ENCODE peak calls at places on chromosomes 3 and 15, in four cellular contexts. One of them, this sample, is unnamed.
A peak's percentile ranks its signal among the peaks of the same experiment; 100 is the strongest.

GRCh38 chr15:20294651-20295237 is 246.9 kb downstream of the GOLGA6L6 start:
- DNase-seq in A549: no peak
- DNase-seq in stimulated activated CD4-positive, alpha-beta T cell treated with anti-CD3 and anti-CD28 coated beads, Interleukin-1b, Interleukin-23, amount 100 ng/mL, for 1 hour: no peak
- DNase-seq in stimulated activated CD8-positive, alpha-beta memory T cell treated with anti-CD3 and anti-CD28 coated beads, Interleukin-12 subunit alpha, Interleukin-12 subunit beta, amount 100 ng/mL, for 1 hour: no peak
- DNase-seq in this sample: no peak

GRCh38 chr15:93029613-93030429 is 59.2 kb downstream of the RGMA start:
- DNase-seq in A549: no peak
- DNase-seq in stimulated activated CD8-positive, alpha-beta memory T cell treated with anti-CD3 and anti-CD28 coated beads, Interleukin-12 subunit alpha, Interleukin-12 subunit beta, amount 100 ng/mL, for 1 hour: no peak
- DNase-seq in stimulated activated CD4-positive, alpha-beta T cell treated with anti-CD3 and anti-CD28 coated beads, Interleukin-1b, Interleukin-23, amount 100 ng/mL, for 1 hour: no peak
- DNase-seq in this sample: no peak

GRCh38 chr15:75043509-75044257 is 20.3 kb downstream of the PPCDC start:
- DNase-seq in A549: peak; percentile 48
- DNase-seq in stimulated activated CD4-positive, alpha-beta T cell treated with anti-CD3 and anti-CD28 coated beads, Interleukin-1b, Interleukin-23, amount 100 ng/mL, for 1 hour: no peak
- DNase-seq in stimulated activated CD8-positive, alpha-beta memory T cell treated with anti-CD3 and anti-CD28 coated beads, Interleukin-12 subunit alpha, Interleukin-12 subunit beta, amount 100 ng/mL, for 1 hour: no peak
- DNase-seq in this sample: no peak

GRCh38 chr3:191263365-191263764 is 64.3 kb downstream of the OSTN start:
- DNase-seq in stimulated activated CD4-positive, alpha-beta T cell treated with anti-CD3 and anti-CD28 coated beads, Interleukin-1b, Interleukin-23, amount 100 ng/mL, for 1 hour: no peak
- DNase-seq in stimulated activated CD8-positive, alpha-beta memory T cell treated with anti-CD3 and anti-CD28 coated beads, Interleukin-12 subunit alpha, Interleukin-12 subunit beta, amount 100 ng/mL, for 1 hour: no peak
- DNase-seq in A549: no peak
- DNase-seq in this sample: no peak

GRCh38 chr3:116155830-116156229 is 289.5 kb downstream of the LSAMP start:
- DNase-seq in stimulated activated CD8-positive, alpha-beta memory T cell treated with anti-CD3 and anti-CD28 coated beads, Interleukin-12 subunit alpha, Interleukin-12 subunit beta, amount 100 ng/mL, for 1 hour: no peak
- DNase-seq in stimulated activated CD4-positive, alpha-beta T cell treated with anti-CD3 and anti-CD28 coated beads, Interleukin-1b, Interleukin-23, amount 100 ng/mL, for 1 hour: no peak
- DNase-seq in A549: no peak
- DNase-seq in this sample: no peak

GRCh38 chr3:32257641-32258438 is 19.4 kb downstream of the CMTM8 start:
- DNase-seq in stimulated activated CD8-positive, alpha-beta memory T cell treated with anti-CD3 and anti-CD28 coated beads, Interleukin-12 subunit alpha, Interleukin-12 subunit beta, amount 100 ng/mL, for 1 hour: no peak
- DNase-seq in A549: peak; percentile 44
- DNase-seq in stimulated activated CD4-positive, alpha-beta T cell treated with anti-CD3 and anti-CD28 coated beads, Interleukin-1b, Interleukin-23, amount 100 ng/mL, for 1 hour: no peak
- DNase-seq in this sample: no peak

GRCh38 chr3:24521306-24522154 is 26.9 kb upstream of the THRB start:
- DNase-seq in stimulated activated CD8-positive, alpha-beta memory T cell treated with anti-CD3 and anti-CD28 coated beads, Interleukin-12 subunit alpha, Interleukin-12 subunit beta, amount 100 ng/mL, for 1 hour: no peak
- DNase-seq in stimulated activated CD4-positive, alpha-beta T cell treated with anti-CD3 and anti-CD28 coated beads, Interleukin-1b, Interleukin-23, amount 100 ng/mL, for 1 hour: no peak
- DNase-seq in A549: peak; percentile 28
- DNase-seq in this sample: peak; percentile 81

GRCh38 chr3:80556728-80557127 is 788.9 kb upstream of the ROBO1 start:
- DNase-seq in stimulated activated CD8-positive, alpha-beta memory T cell treated with anti-CD3 and anti-CD28 coated beads, Interleukin-12 subunit alpha, Interleukin-12 subunit beta, amount 100 ng/mL, for 1 hour: no peak
- DNase-seq in stimulated activated CD4-positive, alpha-beta T cell treated with anti-CD3 and anti-CD28 coated beads, Interleukin-1b, Interleukin-23, amount 100 ng/mL, for 1 hour: no peak
- DNase-seq in A549: no peak
- DNase-seq in this sample: no peak

GRCh38 chr3:130662407-130663028 is 84.1 kb downstream of the PIK3R4 start:
- DNase-seq in stimulated activated CD8-positive, alpha-beta memory T cell treated with anti-CD3 and anti-CD28 coated beads, Interleukin-12 subunit alpha, Interleukin-12 subunit beta, amount 100 ng/mL, for 1 hour: no peak
- DNase-seq in A549: no peak
- DNase-seq in stimulated activated CD4-positive, alpha-beta T cell treated with anti-CD3 and anti-CD28 coated beads, Interleukin-1b, Interleukin-23, amount 100 ng/mL, for 1 hour: no peak
- DNase-seq in this sample: no peak

GRCh38 chr15:85753791-85754452 is 40.8 kb downstream of the KLHL25 start:
- DNase-seq in stimulated activated CD4-positive, alpha-beta T cell treated with anti-CD3 and anti-CD28 coated beads, Interleukin-1b, Interleukin-23, amount 100 ng/mL, for 1 hour: no peak
- DNase-seq in stimulated activated CD8-positive, alpha-beta memory T cell treated with anti-CD3 and anti-CD28 coated beads, Interleukin-12 subunit alpha, Interleukin-12 subunit beta, amount 100 ng/mL, for 1 hour: no peak
- DNase-seq in A549: no peak
- DNase-seq in this sample: no peak

GRCh38 chr3:157119369-157119951 is 40.5 kb downstream of the CCNL1 start:
- DNase-seq in A549: no peak
- DNase-seq in stimulated activated CD8-positive, alpha-beta memory T cell treated with anti-CD3 and anti-CD28 coated beads, Interleukin-12 subunit alpha, Interleukin-12 subunit beta, amount 100 ng/mL, for 1 hour: no peak
- DNase-seq in stimulated activated CD4-positive, alpha-beta T cell treated with anti-CD3 and anti-CD28 coated beads, Interleukin-1b, Interleukin-23, amount 100 ng/mL, for 1 hour: no peak
- DNase-seq in this sample: no peak

GRCh38 chr15:85168642-85169173 is 187.1 kb downstream of the PDE8A start:
- DNase-seq in A549: peak; percentile 75
- DNase-seq in stimulated activated CD4-positive, alpha-beta T cell treated with anti-CD3 and anti-CD28 coated beads, Interleukin-1b, Interleukin-23, amount 100 ng/mL, for 1 hour: no peak
- DNase-seq in stimulated activated CD8-positive, alpha-beta memory T cell treated with anti-CD3 and anti-CD28 coated beads, Interleukin-12 subunit alpha, Interleukin-12 subunit beta, amount 100 ng/mL, for 1 hour: peak; percentile 15
- DNase-seq in this sample: peak; percentile 46

GRCh38 chr3:122356402-122356801 is 26.6 kb downstream of the MIX23 start:
- DNase-seq in A549: peak; percentile 66
- DNase-seq in stimulated activated CD4-positive, alpha-beta T cell treated with anti-CD3 and anti-CD28 coated beads, Interleukin-1b, Interleukin-23, amount 100 ng/mL, for 1 hour: no peak
- DNase-seq in stimulated activated CD8-positive, alpha-beta memory T cell treated with anti-CD3 and anti-CD28 coated beads, Interleukin-12 subunit alpha, Interleukin-12 subunit beta, amount 100 ng/mL, for 1 hour: no peak
- DNase-seq in this sample: peak; percentile 39

GRCh38 chr3:15288331-15288726 is 44.1 kb downstream of the SH3BP5 start:
- DNase-seq in stimulated activated CD4-positive, alpha-beta T cell treated with anti-CD3 and anti-CD28 coated beads, Interleukin-1b, Interleukin-23, amount 100 ng/mL, for 1 hour: no peak
- DNase-seq in stimulated activated CD8-positive, alpha-beta memory T cell treated with anti-CD3 and anti-CD28 coated beads, Interleukin-12 subunit alpha, Interleukin-12 subunit beta, amount 100 ng/mL, for 1 hour: no peak
- DNase-seq in A549: no peak
- DNase-seq in this sample: no peak

GRCh38 chr3:196706313-196706712 is 5.7 kb downstream of the CEP19 start:
- DNase-seq in stimulated activated CD4-positive, alpha-beta T cell treated with anti-CD3 and anti-CD28 coated beads, Interleukin-1b, Interleukin-23, amount 100 ng/mL, for 1 hour: no peak
- DNase-seq in stimulated activated CD8-positive, alpha-beta memory T cell treated with anti-CD3 and anti-CD28 coated beads, Interleukin-12 subunit alpha, Interleukin-12 subunit beta, amount 100 ng/mL, for 1 hour: no peak
- DNase-seq in A549: no peak
- DNase-seq in this sample: no peak

GRCh38 chr15:96969892-96970710 is 639.6 kb downstream of the NR2F2 start:
- DNase-seq in stimulated activated CD8-positive, alpha-beta memory T cell treated with anti-CD3 and anti-CD28 coated beads, Interleukin-12 subunit alpha, Interleukin-12 subunit beta, amount 100 ng/mL, for 1 hour: no peak
- DNase-seq in stimulated activated CD4-positive, alpha-beta T cell treated with anti-CD3 and anti-CD28 coated beads, Interleukin-1b, Interleukin-23, amount 100 ng/mL, for 1 hour: no peak
- DNase-seq in A549: no peak
- DNase-seq in this sample: no peak

GRCh38 chr15:93289951-93290350 is 200.9 kb upstream of the RGMA start:
- DNase-seq in stimulated activated CD8-positive, alpha-beta memory T cell treated with anti-CD3 and anti-CD28 coated beads, Interleukin-12 subunit alpha, Interleukin-12 subunit beta, amount 100 ng/mL, for 1 hour: no peak
- DNase-seq in A549: no peak
- DNase-seq in stimulated activated CD4-positive, alpha-beta T cell treated with anti-CD3 and anti-CD28 coated beads, Interleukin-1b, Interleukin-23, amount 100 ng/mL, for 1 hour: no peak
- DNase-seq in this sample: no peak

GRCh38 chr3:61414456-61414855 is 146.9 kb upstream of the PTPRG start:
- DNase-seq in stimulated activated CD4-positive, alpha-beta T cell treated with anti-CD3 and anti-CD28 coated beads, Interleukin-1b, Interleukin-23, amount 100 ng/mL, for 1 hour: no peak
- DNase-seq in stimulated activated CD8-positive, alpha-beta memory T cell treated with anti-CD3 and anti-CD28 coated beads, Interleukin-12 subunit alpha, Interleukin-12 subunit beta, amount 100 ng/mL, for 1 hour: no peak
- DNase-seq in A549: no peak
- DNase-seq in this sample: no peak

GRCh38 chr3:9869955-9870354 is 10.1 kb downstream of the CIDEC start:
- DNase-seq in stimulated activated CD4-positive, alpha-beta T cell treated with anti-CD3 and anti-CD28 coated beads, Interleukin-1b, Interleukin-23, amount 100 ng/mL, for 1 hour: no peak
- DNase-seq in A549: no peak
- DNase-seq in stimulated activated CD8-positive, alpha-beta memory T cell treated with anti-CD3 and anti-CD28 coated beads, Interleukin-12 subunit alpha, Interleukin-12 subunit beta, amount 100 ng/mL, for 1 hour: no peak
- DNase-seq in this sample: no peak

This sample was measured in SK-N-SH.